ENCODE peak calls at places on chromosomes 7 and 10, in four cellular contexts. B is naive thymus-derived CD4-positive, alpha-beta T cell; J is effector memory CD4-positive, alpha-beta T cell; E is activated CD4-positive, alpha-beta T cell treated with anti-CD3 and anti-CD28 coated beads for 36 hours. O is an unnamed sample.

GRCh38 chr7:94276797-94277196 is 117.9 kb upstream of the COL1A2 start:
- DNase-seq in B (no peak), J (no peak), E (no peak), O (peak)

GRCh38 chr10:124639206-124639605 is 105.0 kb downstream of the FAM53B start:
- DNase-seq in B (no peak), J (no peak), E (no peak), O (no peak)

GRCh38 chr10:95783741-95784140 is 27.8 kb downstream of the ENTPD1 start:
- DNase-seq in B (no peak), J (no peak), E (no peak), O (no peak)

GRCh38 chr7:15158141-15158810 is 255.7 kb upstream of the DGKB start:
- DNase-seq in B (no peak), J (no peak), E (no peak), O (no peak)

GRCh38 chr10:85926986-85927385 is 439.6 kb downstream of the GRID1 start:
- DNase-seq in B (no peak), J (no peak), E (no peak), O (no peak)

GRCh38 chr7:141359740-141360413 is 191.3 kb upstream of the AGK start:
- DNase-seq in B (no peak), J (no peak), E (no peak), O (no peak)

GRCh38 chr10:121811386-121811785 is 116.4 kb downstream of the ATE1 start:
- DNase-seq in B (no peak), J (no peak), E (no peak), O (no peak)

GRCh38 chr10:60194421-60194820 is 195.3 kb downstream of the ANK3 start:
- DNase-seq in B (no peak), J (no peak), E (no peak), O (no peak)

O was measured in Ammon's horn.